ENCODE peak calls at places on chromosomes 16 and 17, in four cellular contexts. Q is endothelial cell of umbilical vein, W is stomach, Z is transverse colon. Y is an unnamed sample.

GRCh38 chr17:3639981-3640596 is 3.5 kb downstream of the CTNS start:
- DNase-seq in Q (peak; percentile 64), W (peak; percentile 43), Z (no peak), Y (no peak)

GRCh38 chr17:77734371-77735050 is 224.0 kb upstream of the TNRC6C start:
- DNase-seq in Q (peak; percentile 4), W (peak; percentile 53), Z (peak; percentile 78), Y (peak; percentile 70)

GRCh38 chr17:61928101-61928436 is 287 bp upstream of the INTS2 start:
- DNase-seq in Q (no peak), W (no peak), Z (no peak), Y (no peak)

GRCh38 chr17:50664788-50665458 is 30.2 kb downstream of the ABCC3 start:
- DNase-seq in Q (no peak), W (no peak), Z (no peak), Y (no peak)

GRCh38 chr16:67551972-67552371 is 10.4 kb upstream of the CTCF start:
- DNase-seq in Q (no peak), W (no peak), Z (no peak), Y (no peak)

GRCh38 chr16:89172901-89173628 is 1.5 kb downstream of the CDH15 start:
- DNase-seq in Q (no peak), W (no peak), Z (no peak), Y (no peak)

GRCh38 chr17:38425744-38426143 is 2.5 kb upstream of the ARHGAP23 start:
- DNase-seq in Q (peak; percentile 86), W (no peak), Z (no peak), Y (no peak)

GRCh38 chr17:57909548-57909947 is 45.7 kb downstream of the CUEDC1 start:
- DNase-seq in Q (no peak), W (no peak), Z (no peak), Y (no peak)

GRCh38 chr17:30225919-30226553 is 9.5 kb downstream of the SLC6A4 start:
- DNase-seq in Q (no peak), W (no peak), Z (no peak), Y (no peak)

GRCh38 chr17:37610971-37611370 is 1.8 kb upstream of the SYNRG start:
- DNase-seq in Q (no peak), W (no peak), Z (no peak), Y (no peak)

GRCh38 chr17:81277421-81277820 is 17.7 kb downstream of the SLC38A10 start:
- DNase-seq in Q (no peak), W (peak; percentile 48), Z (peak; percentile 32), Y (no peak)

GRCh38 chr16:88387941-88388627 is 5.3 kb downstream of the ZNF469 start:
- DNase-seq in Q (peak; percentile 10), W (peak; percentile 92), Z (peak; percentile 82), Y (no peak)

GRCh38 chr16:84740596-84741071 is 40.8 kb downstream of the USP10 start:
- DNase-seq in Q (no peak), W (no peak), Z (no peak), Y (no peak)

GRCh38 chr17:5416886-5417285 is 2.6 kb downstream of the NUP88 start:
- DNase-seq in Q (no peak), W (no peak), Z (peak; percentile 51), Y (no peak)

GRCh38 chr16:2987854-2988253 is 7.6 kb upstream of the PKMYT1 start:
- DNase-seq in Q (no peak), W (no peak), Z (no peak), Y (no peak)

DNA sequence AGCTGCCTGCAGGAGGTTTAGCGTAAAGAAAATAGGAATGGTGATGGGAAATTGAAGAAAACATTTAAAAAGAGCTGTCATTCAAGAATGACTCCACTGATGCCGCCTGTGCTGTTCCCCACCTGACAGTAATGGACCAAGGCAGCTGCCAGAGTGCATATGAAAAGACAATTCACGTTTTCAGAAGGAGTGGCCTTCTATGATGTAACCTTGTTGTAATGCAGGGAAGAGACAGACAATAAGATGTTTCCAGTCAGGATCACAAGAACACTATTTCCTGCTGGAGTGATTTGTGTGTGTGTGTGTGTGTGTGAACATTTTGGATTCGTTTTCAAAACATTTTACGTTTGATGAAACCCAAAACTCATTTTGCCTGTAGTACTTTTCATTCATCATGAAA is 203.7 kb downstream of the LGALS9B start:
- DNase-seq in Q (no peak), W (no peak), Z (no peak), Y (no peak)
- TF ChIP-seq POLR2AphosphoS5 in Q (no peak), W (no peak), Z (no peak), Y (no peak)

GRCh38 chr16:57244463-57244766 is 644 bp upstream of the ARL2BP start:
- DNase-seq in Q (no peak), W (no peak), Z (no peak), Y (no peak)
- TF ChIP-seq CTCF in Q (no peak), W (no peak), Z (no peak), Y (no peak)

GRCh38 chr17:83201206-83202001 is 122.0 kb downstream of the METRNL start:
- DNase-seq in Q (no peak), W (peak; percentile 20), Z (peak; percentile 2), Y (no peak)
- H3K4me1 ChIP-seq in Q (no peaks in the 10 kb centered on the region), W (peaks cover 66% of the 10 kb centered on the region), Z (peaks cover 3% of the 10 kb centered on the region), Y (peaks cover 70% of the 10 kb centered on the region)

DNA sequence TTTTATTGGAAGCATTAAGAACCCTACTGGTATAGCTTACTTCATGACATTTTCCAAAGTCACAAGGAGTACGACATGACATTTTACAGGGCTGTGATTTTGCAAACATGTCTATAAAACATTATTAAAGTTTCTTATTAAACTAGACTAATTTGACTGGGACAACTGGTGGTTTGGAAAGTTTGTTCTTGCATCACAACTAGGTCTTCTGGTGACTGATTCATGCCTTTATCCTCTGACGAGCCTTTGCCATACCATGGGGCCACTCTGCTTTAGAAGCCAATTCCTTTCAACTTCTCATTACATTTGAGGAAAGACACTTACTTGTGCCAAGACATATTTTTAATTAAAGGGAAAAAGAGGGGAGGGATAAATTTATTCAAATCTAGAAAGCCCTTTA is 92.3 kb upstream of the CDH11 start:
- DNase-seq in Q (no peak), W (no peak), Z (no peak), Y (no peak)
- TF ChIP-seq POLR2AphosphoS5 in Q (no peak), W (no peak), Z (no peak), Y (no peak)

DNA sequence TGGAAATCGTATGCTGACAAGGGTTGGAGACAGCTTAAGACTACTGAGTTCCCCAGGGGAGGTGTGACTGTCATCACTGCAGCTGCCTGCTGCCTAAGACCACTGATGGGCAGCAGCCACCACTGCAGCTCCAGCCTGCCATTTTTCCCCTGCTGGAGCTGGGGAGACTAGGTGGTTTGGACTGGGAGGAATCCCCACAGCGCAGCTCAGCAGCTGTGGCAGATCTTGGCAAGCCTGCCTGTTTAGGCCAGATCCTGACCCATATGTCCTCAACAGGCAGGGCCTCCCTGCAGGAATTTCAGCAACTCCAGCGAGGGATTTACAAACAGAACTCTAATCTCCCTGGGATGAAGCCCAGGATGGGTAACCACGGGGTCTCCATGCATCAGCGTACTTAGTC is 356.4 kb upstream of the TOM1L1 start:
- DNase-seq in Q (no peak), W (no peak), Z (no peak), Y (no peak)
- TF ChIP-seq CTCF in Q (no peak), W (no peak), Z (no peak), Y (no peak)

Y was measured in vagina.